ENCODE peak calls at places on chromosomes 6 and 20, in ten cellular contexts. X is adrenal gland, R is HCT116, B is HepG2, G is uterus, P is fibroblast of lung, D is transverse colon, U is epithelial cell of esophagus, M is brain microvascular endothelial cell, H is thyroid gland. Z is an unnamed sample.

GRCh38 chr20:18628330-18628941 is 40.6 kb downstream of the DTD1 start:
- DNase-seq in X (no peak), R (no peak), B (peak), G (no peak), P (no peak), D (peak), U (peak), M (no peak), H (peak), Z (no peak)

GRCh38 chr6:32113386-32114352 is 4.5 kb upstream of the TNXB start:
- DNase-seq in X (peak), R (no peak), B (peak), G (peak), P (peak), D (peak), U (no peak), M (peak), H (peak), Z (peak)

GRCh38 chr6:110390404-110390803 is 25.0 kb downstream of the DDO start:
- DNase-seq in X (no peak), R (no peak), B (no peak), G (no peak), P (no peak), D (no peak), U (no peak), M (no peak), H (no peak), Z (no peak)

GRCh38 chr6:30378290-30378937 is 33.5 kb downstream of the RPP21 start:
- DNase-seq in X (no peak), R (no peak), B (peak), G (no peak), P (peak), D (no peak), U (peak), M (no peak), H (no peak), Z (no peak)

GRCh38 chr6:52394251-52394666 is 25.9 kb upstream of the EFHC1 start:
- DNase-seq in X (no peak), R (no peak), B (no peak), G (no peak), P (no peak), D (no peak), U (no peak), M (no peak), H (no peak), Z (no peak)

GRCh38 chr20:41232971-41233926 is 84.3 kb downstream of the ZHX3 start:
- DNase-seq in X (no peak), R (no peak), B (no peak), G (no peak), P (peak), D (no peak), U (peak), M (peak), H (no peak), Z (no peak)

GRCh38 chr6:144296973-144297372 is 11.8 kb downstream of the UTRN start:
- DNase-seq in X (peak), R (no peak), B (no peak), G (peak), P (peak), D (no peak), U (no peak), M (no peak), H (peak), Z (peak)

GRCh38 chr20:54355631-54356280 is 119.6 kb upstream of the DOK5 start:
- DNase-seq in X (no peak), R (no peak), B (no peak), G (no peak), P (peak), D (no peak), U (peak), M (no peak), H (peak), Z (no peak)

GRCh38 chr6:45984347-45984746 is 31.3 kb downstream of the CLIC5 start:
- DNase-seq in X (no peak), R (no peak), B (no peak), G (no peak), P (no peak), D (no peak), U (no peak), M (no peak), H (no peak), Z (no peak)

GRCh38 chr6:88360203-88360797 is 194.2 kb upstream of the CNR1 start:
- DNase-seq in X (no peak), R (no peak), B (peak), G (no peak), P (peak), D (no peak), U (peak), M (peak), H (no peak), Z (no peak)

GRCh38 chr6:52016918-52017748 is 70.3 kb downstream of the PKHD1 start:
- DNase-seq in X (peak), R (no peak), B (no peak), G (no peak), P (no peak), D (no peak), U (no peak), M (no peak), H (peak), Z (no peak)

GRCh38 chr20:2289475-2289874 is 6.3 kb upstream of the TGM3 start:
- DNase-seq in X (peak), R (no peak), B (no peak), G (no peak), P (no peak), D (no peak), U (no peak), M (no peak), H (no peak), Z (no peak)

GRCh38 chr6:140051521-140052455 is 677.3 kb upstream of the CITED2 start:
- DNase-seq in X (no peak), R (no peak), B (no peak), G (no peak), P (peak), D (no peak), U (peak), M (peak), H (no peak), Z (no peak)

GRCh38 chr20:44035924-44036323 is 121.3 kb downstream of the TOX2 start:
- DNase-seq in X (peak), R (no peak), B (no peak), G (no peak), P (no peak), D (no peak), U (no peak), M (no peak), H (no peak), Z (no peak)

GRCh38 chr6:21710908-21711627 is 117.5 kb downstream of the SOX4 start:
- DNase-seq in X (no peak), R (no peak), B (peak), G (no peak), P (no peak), D (no peak), U (no peak), M (no peak), H (no peak), Z (no peak)

GRCh38 chr6:43723737-43724295 is 36.2 kb upstream of the MRPS18A start:
- DNase-seq in X (peak), R (peak), B (peak), G (peak), P (peak), D (peak), U (peak), M (peak), H (peak), Z (peak)
- H3K4me3 ChIP-seq in X (no peak), R (no peak), B (no peak), G (no peak), P (no peak), D (no peak), U (no peak), M (no peak), H (no peak), Z (no peak)

DNA sequence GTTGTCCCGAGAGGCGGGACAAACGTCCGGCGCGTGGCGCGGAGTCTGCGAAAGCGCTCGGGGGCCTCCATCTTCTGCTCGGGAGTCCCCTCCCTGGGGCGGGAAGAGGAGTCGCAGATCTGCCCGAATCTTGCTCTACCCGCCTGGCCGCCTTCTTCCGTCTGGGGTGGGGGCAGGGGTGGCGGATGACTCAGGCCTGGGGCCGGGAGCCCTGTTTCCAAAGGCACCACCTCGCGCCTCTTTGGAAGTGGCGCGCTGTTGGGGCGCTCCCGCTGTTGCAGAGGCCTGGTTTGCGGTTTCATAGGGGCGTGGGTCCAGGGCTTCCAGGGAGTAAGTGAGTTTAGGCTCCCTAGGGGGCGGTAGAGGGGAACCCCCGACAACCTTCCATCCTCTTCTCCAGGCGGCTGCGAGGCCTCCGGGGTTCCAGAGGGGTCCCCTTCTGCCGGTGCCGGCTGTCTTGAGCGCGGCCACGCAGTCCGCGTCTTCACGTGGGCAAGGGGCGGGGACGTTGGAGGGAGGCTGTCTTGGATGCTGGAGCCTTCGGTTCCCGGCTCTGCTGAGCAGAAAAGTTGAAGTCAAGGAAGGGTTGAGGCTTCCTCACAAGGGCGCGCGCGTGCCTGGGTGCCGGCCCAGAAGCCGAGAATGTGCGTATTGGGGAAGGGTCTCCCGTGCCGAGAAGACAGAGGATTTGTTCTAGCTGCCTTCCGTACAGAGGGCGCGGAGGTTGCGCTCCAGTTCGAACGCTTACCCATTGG is 2.6 kb upstream of the TFAP2C start:
- DNase-seq in X (no peak), R (peak), B (no peak), G (no peak), P (peak), D (peak), U (peak), M (no peak), H (no peak), Z (no peak)
- TF ChIP-seq CTCF in X (no peak), R (peak), B (peak), G (no peak), P (peak), D (no peak), U (peak), M (peak), H (no peak), Z (no peak)

DNA sequence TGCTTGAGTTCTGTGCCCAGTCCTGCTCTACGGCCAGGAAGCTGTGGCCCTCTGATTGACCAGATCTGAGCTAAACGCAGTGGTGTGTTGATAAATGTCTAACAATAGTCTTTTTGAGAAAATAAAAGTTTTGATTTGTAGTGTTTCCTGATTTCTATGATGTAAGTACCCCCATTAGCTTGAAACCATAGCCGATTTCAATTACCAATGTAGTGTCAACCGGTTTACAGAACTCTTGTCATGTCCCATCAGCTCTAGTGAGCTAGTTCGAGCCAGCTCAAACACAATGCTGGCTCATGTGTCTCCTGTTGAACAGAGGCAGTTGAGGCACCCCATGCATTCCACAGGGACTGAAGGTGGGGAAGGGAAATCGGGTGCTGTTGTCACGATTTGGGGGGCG is 56.7 kb upstream of the ZMYND8 start:
- DNase-seq in X (no peak), R (no peak), B (no peak), G (no peak), P (no peak), D (no peak), U (no peak), M (no peak), H (no peak), Z (no peak)
- H3K4me3 ChIP-seq in X (no peak), R (no peak), B (no peak), G (no peak), P (no peak), D (no peak), U (no peak), M (no peak), H (no peak), Z (no peak)

DNA sequence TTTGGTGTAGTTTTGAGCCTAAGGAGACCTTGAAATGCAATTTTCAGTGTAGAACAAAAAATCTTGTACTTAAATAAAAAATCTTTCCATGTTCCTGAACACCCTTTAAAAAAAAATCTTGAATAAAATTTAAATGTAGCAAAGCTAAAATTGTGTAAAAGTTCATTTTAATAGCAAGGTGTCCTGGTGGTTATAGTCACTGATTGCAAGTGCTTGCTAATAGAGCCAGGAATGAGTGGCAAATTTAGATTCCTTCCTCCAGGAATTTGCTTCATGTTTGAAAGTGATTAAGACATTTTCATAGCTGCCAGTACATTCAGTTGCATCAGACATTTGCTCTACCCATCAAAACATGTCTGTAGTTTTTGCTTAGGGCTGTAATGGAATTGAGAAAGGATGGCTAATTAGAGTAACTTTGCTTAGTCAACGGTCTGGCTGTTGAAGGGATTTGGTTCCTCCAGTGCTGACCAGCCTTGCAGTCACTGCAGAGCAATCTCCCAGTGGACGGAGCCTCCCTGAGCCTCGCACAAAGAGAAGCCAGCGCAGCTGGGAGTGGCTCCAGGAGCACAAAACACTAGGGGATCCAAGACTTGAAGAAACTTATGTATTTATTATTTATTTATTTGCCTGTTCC is 36.5 kb downstream of the AKAP12 start:
- DNase-seq in X (no peak), R (no peak), B (no peak), G (no peak), P (peak), D (no peak), U (peak), M (peak), H (no peak), Z (peak)
- TF ChIP-seq CTCF in X (no peak), R (no peak), B (no peak), G (no peak), P (no peak), D (no peak), U (no peak), M (no peak), H (no peak), Z (no peak)

DNA sequence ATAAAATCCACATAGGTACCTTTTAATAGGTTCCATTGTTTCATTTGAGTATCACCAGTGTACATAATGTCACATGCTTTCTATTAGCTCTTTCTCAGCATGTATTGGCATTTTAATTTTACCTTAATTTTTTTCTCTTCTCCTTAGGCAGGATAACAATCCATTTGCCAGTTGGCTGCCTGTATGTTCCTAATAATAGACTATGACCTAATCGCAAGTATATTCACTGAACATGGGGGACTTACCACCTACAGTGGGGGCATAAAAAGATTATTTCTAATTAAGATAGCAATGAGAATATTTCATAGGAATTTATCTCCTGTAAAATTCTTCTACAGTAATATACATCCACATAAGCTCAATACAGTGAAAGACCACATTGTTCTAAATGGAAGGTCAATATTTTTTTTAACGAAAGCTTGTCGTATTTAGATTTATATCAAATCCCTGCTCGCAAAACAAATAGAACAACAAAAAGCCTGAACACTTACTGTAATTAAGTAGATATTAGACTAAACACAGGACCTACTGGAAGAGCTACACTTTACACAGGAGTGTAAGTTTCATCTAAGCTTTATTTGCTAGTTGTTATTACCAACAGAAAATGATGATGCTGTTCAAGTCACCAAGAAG is 76.4 kb downstream of the OGFRL1 start:
- DNase-seq in X (no peak), R (no peak), B (no peak), G (no peak), P (peak), D (no peak), U (no peak), M (no peak), H (no peak), Z (no peak)
- H3K4me3 ChIP-seq in X (no peak), R (no peak), B (no peak), G (no peak), P (no peak), D (no peak), U (no peak), M (no peak), H (no peak), Z (no peak)

DNA sequence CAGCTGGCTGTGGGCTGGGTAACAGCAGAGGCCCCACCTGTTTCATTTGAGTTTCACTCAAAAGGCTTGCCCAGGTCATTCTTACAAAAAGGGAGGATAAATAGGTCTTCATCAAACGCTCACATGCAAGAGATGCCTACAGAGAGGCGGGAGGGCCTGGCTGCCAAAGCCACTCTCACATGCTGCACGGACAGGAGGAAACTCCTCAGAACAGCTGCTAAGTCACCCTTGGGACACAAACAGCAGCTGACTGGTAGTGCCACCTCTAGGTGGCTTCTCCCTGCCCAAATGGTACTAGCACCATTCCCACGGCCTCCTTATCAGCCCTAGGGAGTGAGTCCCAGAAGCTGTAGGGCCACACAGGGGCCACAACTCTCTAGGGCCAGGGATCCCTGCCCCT is 23.8 kb downstream of the SLC22A23 start:
- DNase-seq in X (no peak), R (no peak), B (no peak), G (no peak), P (no peak), D (no peak), U (no peak), M (no peak), H (no peak), Z (no peak)
- TF ChIP-seq CTCF in X (no peak), R (peak), B (no peak), G (no peak), P (no peak), D (no peak), U (peak), M (no peak), H (no peak), Z (no peak)

GRCh38 chr6:43823390-43823789 is 53.4 kb downstream of the VEGFA start:
- DNase-seq in X (no peak), R (no peak), B (no peak), G (no peak), P (no peak), D (no peak), U (no peak), M (no peak), H (no peak), Z (no peak)

GRCh38 chr6:43824741-43825064 is 54.7 kb downstream of the VEGFA start:
- DNase-seq in X (no peak), R (no peak), B (no peak), G (no peak), P (no peak), D (no peak), U (no peak), M (no peak), H (no peak), Z (no peak)

GRCh38 chr6:43826739-43827138 is 56.7 kb downstream of the VEGFA start:
- DNase-seq in X (no peak), R (no peak), B (no peak), G (no peak), P (no peak), D (no peak), U (no peak), M (no peak), H (no peak), Z (no peak)

GRCh38 chr6:43825187-43826115 is 55.4 kb downstream of the VEGFA start:
- DNase-seq in X (no peak), R (no peak), B (no peak), G (no peak), P (no peak), D (no peak), U (no peak), M (no peak), H (no peak), Z (no peak)

DNA sequence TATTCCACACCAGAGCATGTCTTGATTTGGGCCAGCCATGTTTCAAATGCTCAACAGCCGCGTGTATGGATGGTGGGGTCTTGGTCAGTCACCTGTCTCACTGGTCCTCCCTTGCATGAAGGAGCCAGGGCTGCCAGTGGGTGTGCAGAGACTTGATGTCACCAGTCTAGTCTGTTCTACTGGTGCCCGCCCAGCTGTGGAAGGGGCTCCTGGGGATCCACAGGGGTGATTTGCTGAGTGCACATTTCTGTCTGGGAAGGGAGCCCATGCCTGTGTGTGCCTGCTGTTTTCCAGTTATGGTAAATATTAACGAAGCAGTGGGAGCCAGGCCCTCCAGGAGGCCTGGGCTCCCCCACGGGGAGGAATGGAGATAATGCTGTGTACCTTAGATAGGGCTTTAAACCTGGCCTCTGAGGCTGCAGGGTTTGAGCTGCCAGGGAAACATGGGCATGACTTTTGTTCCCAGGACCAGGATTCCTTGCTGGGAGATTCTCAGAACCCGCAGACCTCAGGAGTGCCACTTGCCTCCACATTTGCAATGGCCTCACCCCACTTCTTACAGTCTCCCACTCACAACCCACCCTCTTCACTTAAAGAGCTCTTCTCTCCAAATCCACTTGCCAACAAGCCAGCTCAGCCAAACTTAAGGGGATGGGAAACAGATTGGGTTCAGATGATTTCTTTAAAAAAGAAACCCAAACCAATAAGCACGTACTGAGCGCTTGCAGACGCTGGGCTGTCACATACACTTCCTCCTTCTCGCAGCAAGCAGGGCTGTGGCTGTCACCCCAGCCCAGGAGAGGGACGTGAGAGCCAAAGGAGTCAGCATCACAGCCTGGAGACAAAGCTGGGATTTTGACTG is 54.1 kb downstream of the VEGFA start:
- DNase-seq in X (no peak), R (no peak), B (peak), G (no peak), P (no peak), D (no peak), U (no peak), M (no peak), H (peak), Z (no peak)
- H3K4me3 ChIP-seq in X (no peak), R (no peak), B (peak), G (no peak), P (no peak), D (no peak), U (no peak), M (no peak), H (no peak), Z (no peak)

DNA sequence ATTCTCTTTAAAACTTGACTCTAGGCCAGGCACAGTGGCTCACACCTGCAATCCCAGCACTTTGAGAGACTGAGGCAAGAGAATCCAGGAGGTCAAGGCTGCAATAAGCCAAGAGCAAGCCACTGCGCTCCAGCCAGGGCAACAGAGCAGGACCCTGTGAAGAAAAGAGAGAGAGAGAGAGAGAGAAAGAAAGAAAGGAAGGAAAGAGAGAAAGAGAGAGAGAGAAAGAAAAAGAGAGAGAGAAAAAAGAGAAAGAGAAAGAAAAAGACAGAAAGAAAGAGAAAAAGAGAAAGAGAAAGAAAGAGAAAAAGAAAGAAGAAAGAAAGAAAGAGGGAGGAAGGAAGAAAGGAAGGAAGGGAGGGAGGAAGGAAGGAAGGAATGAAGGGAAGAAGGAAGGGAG is 76.7 kb downstream of the RIN2 start:
- DNase-seq in X (no peak), R (no peak), B (no peak), G (no peak), P (no peak), D (no peak), U (no peak), M (no peak), H (no peak), Z (no peak)
- TF ChIP-seq CTCF in X (no peak), R (no peak), B (no peak), G (no peak), P (no peak), D (no peak), U (no peak), M (no peak), H (no peak), Z (no peak)